ENCODE peak calls at places on chromosomes 3 and 15, in nine cellular contexts. E is coronary artery; W is endodermal cell; I is trophoblast cell; N is K562; T is mammary epithelial cell; K is heart right ventricle; M is upper lobe of left lung; Q is CD8-positive, alpha-beta memory T cell. F is an unnamed sample.

GRCh38 chr3:184172681-184173373 is 1.8 kb upstream of the AP2M1 start:
- DNase-seq in E (no peak), W (peak; percentile 10), I (peak; percentile 57), N (no peak), T (no peak), K (no peak), M (no peak), Q (no peak), F (no peak)

GRCh38 chr3:115655761-115656282 is 32.5 kb downstream of the GAP43 start:
- DNase-seq in E (no peak), W (no peak), I (no peak), N (no peak), T (no peak), K (no peak), M (no peak), Q (no peak), F (no peak)

GRCh38 chr3:106728315-106728821 is 648.9 kb upstream of the CCDC54 start:
- DNase-seq in E (no peak), W (no peak), I (peak; percentile 45), N (no peak), T (peak; percentile 95), K (no peak), M (no peak), Q (no peak), F (no peak)

GRCh38 chr3:167110906-167111305 is 269.2 kb downstream of the ZBBX start:
- DNase-seq in E (no peak), W (peak; percentile 58), I (peak; percentile 29), N (no peak), T (peak; percentile 0), K (no peak), M (no peak), Q (no peak), F (no peak)

GRCh38 chr15:58505581-58505980 is 73.8 kb downstream of the LIPC start:
- DNase-seq in E (no peak), W (no peak), I (no peak), N (peak; percentile 37), T (no peak), K (no peak), M (no peak), Q (no peak), F (no peak)

GRCh38 chr3:104367000-104367399 is 999.7 kb upstream of the ALCAM start:
- DNase-seq in E (no peak), W (no peak), I (no peak), N (no peak), T (no peak), K (peak; percentile 18), M (no peak), Q (no peak), F (no peak)

GRCh38 chr3:11220230-11220629 is 52.0 kb upstream of the ATG7 start:
- DNase-seq in E (no peak), W (peak; percentile 63), I (no peak), N (no peak), T (no peak), K (no peak), M (no peak), Q (no peak), F (no peak)

GRCh38 chr15:69820819-69821218 is 276.9 kb downstream of the TLE3 start:
- DNase-seq in E (no peak), W (peak; percentile 97), I (no peak), N (no peak), T (no peak), K (no peak), M (no peak), Q (no peak), F (no peak)

GRCh38 chr15:98896802-98897732 is 110.5 kb downstream of the PGPEP1L start:
- DNase-seq in E (peak; percentile 80), W (no peak), I (peak; percentile 83), N (peak; percentile 27), T (peak; percentile 100), K (no peak), M (no peak), Q (no peak), F (no peak)

GRCh38 chr15:74438696-74439316 is 5.0 kb upstream of the SEMA7A start:
- DNase-seq in E (no peak), W (peak; percentile 91), I (peak; percentile 82), N (peak; percentile 87), T (peak; percentile 73), K (peak; percentile 60), M (no peak), Q (peak; percentile 84), F (peak; percentile 76)

GRCh38 chr3:69197922-69198540 is 75.6 kb upstream of the LMOD3 start:
- DNase-seq in E (no peak), W (no peak), I (peak; percentile 36), N (no peak), T (no peak), K (no peak), M (no peak), Q (peak; percentile 78), F (no peak)

GRCh38 chr3:64574194-64574593 is 113.6 kb downstream of the ADAMTS9 start:
- DNase-seq in E (no peak), W (no peak), I (no peak), N (no peak), T (no peak), K (no peak), M (no peak), Q (no peak), F (no peak)
- H3K27ac ChIP-seq in E (no peak overlapping the region), W (no peak overlapping the region), I (no peak overlapping the region), N (no peak overlapping the region), T (no peak overlapping the region), K (no peak overlapping the region), M (no peak overlapping the region), Q (no peak overlapping the region), F (no peak overlapping the region)

GRCh38 chr3:98954806-98955205 is 53.3 kb upstream of the DCBLD2 start:
- DNase-seq in E (no peak), W (no peak), I (no peak), N (no peak), T (peak; percentile 74), K (no peak), M (no peak), Q (no peak), F (no peak)
- H3K27ac ChIP-seq in E (no peak overlapping the region), W (no peak overlapping the region), I (no peak overlapping the region), N (no peak overlapping the region), T (peak overlapping the region; percentile 19), K (no peak overlapping the region), M (no peak overlapping the region), Q (no peak overlapping the region), F (no peak overlapping the region)

GRCh38 chr15:89111961-89112340 is 23.7 kb downstream of the ABHD2 start:
- DNase-seq in E (no peak), W (no peak), I (no peak), N (no peak), T (no peak), K (no peak), M (no peak), Q (no peak), F (no peak)
- H3K27ac ChIP-seq in E (peak overlapping the region; percentile 86), W (no peak overlapping the region), I (no peak overlapping the region), N (no peak overlapping the region), T (no peak overlapping the region), K (peak overlapping the region; percentile 86), M (peak overlapping the region; percentile 75), Q (no peak overlapping the region), F (peak overlapping the region; percentile 92)

GRCh38 chr3:153785901-153786300 is 335.3 kb upstream of the ARHGEF26 start:
- DNase-seq in E (no peak), W (no peak), I (no peak), N (no peak), T (no peak), K (no peak), M (no peak), Q (no peak), F (no peak)

GRCh38 chr3:153783804-153784203 is 337.4 kb upstream of the ARHGEF26 start:
- DNase-seq in E (no peak), W (no peak), I (no peak), N (no peak), T (no peak), K (no peak), M (no peak), Q (no peak), F (no peak)

GRCh38 chr3:153783106-153783505 is 338.1 kb upstream of the ARHGEF26 start:
- DNase-seq in E (no peak), W (no peak), I (no peak), N (no peak), T (no peak), K (peak; percentile 15), M (no peak), Q (no peak), F (no peak)
- H3K27ac ChIP-seq in E (no peak overlapping the region), W (peak overlapping the region; percentile 18), I (no peak overlapping the region), N (no peak overlapping the region), T (no peak overlapping the region), K (no peak overlapping the region), M (no peak overlapping the region), Q (no peak overlapping the region), F (no peak overlapping the region)

DNA sequence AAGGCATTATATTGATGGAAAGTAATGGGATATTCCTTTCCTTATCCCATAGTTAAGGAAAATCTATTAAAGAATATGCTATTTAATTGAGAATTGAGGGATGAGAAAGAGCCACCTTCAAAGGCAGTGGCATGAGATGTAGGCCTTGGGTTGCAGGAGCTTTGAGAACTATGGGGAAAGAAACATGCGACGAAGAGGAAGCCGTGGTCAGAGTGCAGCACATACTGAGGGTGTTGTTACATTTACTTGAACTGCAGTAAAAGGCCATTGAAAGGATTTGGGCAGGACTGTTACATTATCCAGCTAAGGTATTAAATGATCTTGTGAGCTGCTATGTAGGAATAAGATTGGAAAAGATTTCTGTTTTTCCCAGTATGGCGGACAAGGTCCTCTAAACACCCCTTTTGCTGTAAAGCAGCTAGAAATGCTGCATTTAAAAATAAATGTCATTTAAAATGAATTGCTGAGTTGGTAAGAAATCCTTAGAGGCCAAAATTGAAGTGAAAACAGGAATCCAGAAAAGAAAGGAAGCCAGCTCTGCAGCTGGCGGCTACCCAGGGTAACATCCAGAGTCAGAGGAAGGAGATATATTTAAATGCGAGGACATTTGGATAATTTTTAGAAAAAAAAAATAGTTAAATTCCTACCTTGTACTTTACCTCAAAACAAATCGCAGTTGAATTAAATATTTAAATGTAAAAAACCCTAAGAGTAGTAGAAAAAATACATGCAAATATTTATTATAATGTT is 61.7 kb downstream of the IL1RAP start:
- DNase-seq in E (no peak), W (no peak), I (no peak), N (no peak), T (no peak), K (no peak), M (no peak), Q (no peak), F (no peak)
- H3K27ac ChIP-seq in E (peak overlapping the region; percentile 43), W (no peak overlapping the region), I (no peak overlapping the region), N (no peak overlapping the region), T (no peak overlapping the region), K (no peak overlapping the region), M (no peak overlapping the region), Q (no peak overlapping the region), F (no peak overlapping the region)

DNA sequence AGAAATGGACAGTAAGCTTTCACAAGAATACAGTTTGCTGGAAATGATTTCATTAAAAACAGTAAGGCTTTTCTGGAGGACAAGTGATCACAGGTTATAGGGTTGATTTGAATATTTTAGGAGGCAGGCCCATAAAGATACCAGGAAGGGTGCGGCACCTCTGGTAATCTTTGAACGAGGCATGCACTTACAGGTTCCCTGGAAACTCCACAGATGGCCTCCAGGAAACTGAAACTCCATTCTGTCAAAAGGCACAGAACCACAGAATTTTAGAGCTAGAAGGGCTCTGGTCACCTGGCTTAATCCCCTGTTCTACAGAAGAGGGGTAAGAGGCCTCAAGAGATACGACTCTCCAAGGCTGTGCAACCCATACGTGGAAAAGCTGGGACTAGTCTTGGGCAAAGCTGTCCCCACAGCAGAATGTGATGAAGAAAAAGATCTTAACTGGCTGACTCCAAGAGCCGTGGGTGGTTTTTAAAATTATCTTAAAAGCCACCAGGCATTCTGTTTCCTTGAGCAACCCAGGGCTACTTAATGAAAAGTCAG is 1.2 kb downstream of the STARD5 start:
- DNase-seq in E (no peak), W (no peak), I (no peak), N (peak; percentile 46), T (peak; percentile 80), K (no peak), M (no peak), Q (no peak), F (no peak)
- H3K27ac ChIP-seq in E (no peak overlapping the region), W (no peak overlapping the region), I (no peak overlapping the region), N (peak overlapping the region; percentile 17), T (peak overlapping the region; percentile 88), K (no peak overlapping the region), M (no peak overlapping the region), Q (no peak overlapping the region), F (no peak overlapping the region)